ENCODE peak calls at places on chromosome 1, in seven cellular contexts. One of them, this sample, is unnamed.

GRCh38 chr1:6331543-6332246 is 61.9 kb downstream of the ACOT7 start:
- DNase-seq in uterus: no peak
- DNase-seq in astrocyte of the cerebellum: no peak
- DNase-seq in progenitor cell of endocrine pancreas: no peak
- DNase-seq in lung: no peak
- DNase-seq in DND-41: no peak
- DNase-seq in HFFc6: no peak
- DNase-seq in this sample: no peak

GRCh38 chr1:215497516-215497915 is 69.6 kb upstream of the KCTD3 start:
- DNase-seq in uterus: no peak
- DNase-seq in astrocyte of the cerebellum: no peak
- DNase-seq in progenitor cell of endocrine pancreas: no peak
- DNase-seq in lung: no peak
- DNase-seq in DND-41: no peak
- DNase-seq in HFFc6: no peak
- DNase-seq in this sample: no peak

GRCh38 chr1:165287329-165287728 is 69.2 kb downstream of the LMX1A start:
- DNase-seq in uterus: no peak
- DNase-seq in astrocyte of the cerebellum: no peak
- DNase-seq in progenitor cell of endocrine pancreas: no peak
- DNase-seq in lung: no peak
- DNase-seq in DND-41: no peak
- DNase-seq in HFFc6: no peak
- DNase-seq in this sample: no peak

GRCh38 chr1:90862782-90863181 is 145.7 kb upstream of the BARHL2 start:
- DNase-seq in uterus: no peak
- DNase-seq in astrocyte of the cerebellum: no peak
- DNase-seq in progenitor cell of endocrine pancreas: no peak
- DNase-seq in lung: no peak
- DNase-seq in DND-41: no peak
- DNase-seq in HFFc6: no peak
- DNase-seq in this sample: no peak

GRCh38 chr1:217253351-217253750 is 377.5 kb downstream of the GPATCH2 start:
- DNase-seq in uterus: no peak
- DNase-seq in astrocyte of the cerebellum: no peak
- DNase-seq in progenitor cell of endocrine pancreas: no peak
- DNase-seq in lung: no peak
- DNase-seq in DND-41: no peak
- DNase-seq in HFFc6: no peak
- DNase-seq in this sample: peak; percentile 57

GRCh38 chr1:6907201-6907600 is 121.9 kb downstream of the CAMTA1 start:
- DNase-seq in uterus: no peak
- DNase-seq in astrocyte of the cerebellum: no peak
- DNase-seq in progenitor cell of endocrine pancreas: no peak
- DNase-seq in lung: no peak
- DNase-seq in DND-41: no peak
- DNase-seq in HFFc6: no peak
- DNase-seq in this sample: no peak

GRCh38 chr1:225572422-225572821 is 80.5 kb downstream of the ENAH start:
- DNase-seq in uterus: no peak
- DNase-seq in astrocyte of the cerebellum: no peak
- DNase-seq in progenitor cell of endocrine pancreas: no peak
- DNase-seq in lung: no peak
- DNase-seq in DND-41: no peak
- DNase-seq in HFFc6: peak; percentile 80
- DNase-seq in this sample: no peak

GRCh38 chr1:109914587-109915240 is 4.1 kb downstream of the CSF1 start:
- DNase-seq in uterus: no peak
- DNase-seq in astrocyte of the cerebellum: peak; percentile 36
- DNase-seq in progenitor cell of endocrine pancreas: no peak
- DNase-seq in lung: no peak
- DNase-seq in DND-41: no peak
- DNase-seq in HFFc6: peak; percentile 66
- DNase-seq in this sample: no peak

GRCh38 chr1:17192394-17193221 is 12.3 kb upstream of the PADI1 start:
- DNase-seq in uterus: no peak
- DNase-seq in astrocyte of the cerebellum: peak; percentile 46
- DNase-seq in progenitor cell of endocrine pancreas: no peak
- DNase-seq in lung: no peak
- DNase-seq in DND-41: no peak
- DNase-seq in HFFc6: no peak
- DNase-seq in this sample: no peak

GRCh38 chr1:17197696-17198095 is 7.2 kb upstream of the PADI1 start:
- DNase-seq in uterus: no peak
- DNase-seq in astrocyte of the cerebellum: no peak
- DNase-seq in progenitor cell of endocrine pancreas: no peak
- DNase-seq in lung: no peak
- DNase-seq in DND-41: no peak
- DNase-seq in HFFc6: no peak
- DNase-seq in this sample: no peak

GRCh38 chr1:95068956-95069710 is 3.6 kb downstream of the ALG14 start:
- DNase-seq in uterus: no peak
- DNase-seq in astrocyte of the cerebellum: no peak
- DNase-seq in progenitor cell of endocrine pancreas: no peak
- DNase-seq in lung: no peak
- DNase-seq in DND-41: no peak
- DNase-seq in HFFc6: no peak
- DNase-seq in this sample: no peak

GRCh38 chr1:152752225-152752624 is 5.6 kb upstream of the KPRP start:
- DNase-seq in uterus: no peak
- DNase-seq in astrocyte of the cerebellum: no peak
- DNase-seq in progenitor cell of endocrine pancreas: no peak
- DNase-seq in lung: no peak
- DNase-seq in DND-41: no peak
- DNase-seq in HFFc6: peak; percentile 80
- DNase-seq in this sample: no peak

GRCh38 chr1:6223617-6224016 is 12.1 kb downstream of the ICMT start:
- DNase-seq in uterus: no peak
- DNase-seq in astrocyte of the cerebellum: no peak
- DNase-seq in progenitor cell of endocrine pancreas: no peak
- DNase-seq in lung: no peak
- DNase-seq in DND-41: no peak
- DNase-seq in HFFc6: no peak
- DNase-seq in this sample: no peak

GRCh38 chr1:43232071-43232470 is 37.7 kb upstream of the TMEM125 start:
- DNase-seq in uterus: no peak
- DNase-seq in astrocyte of the cerebellum: peak; percentile 51
- DNase-seq in progenitor cell of endocrine pancreas: no peak
- DNase-seq in lung: no peak
- DNase-seq in DND-41: no peak
- DNase-seq in HFFc6: peak; percentile 63
- DNase-seq in this sample: no peak

GRCh38 chr1:116326486-116326885 is 46.6 kb upstream of the ATP1A1 start:
- DNase-seq in uterus: no peak
- DNase-seq in astrocyte of the cerebellum: no peak
- DNase-seq in progenitor cell of endocrine pancreas: no peak
- DNase-seq in lung: no peak
- DNase-seq in DND-41: no peak
- DNase-seq in HFFc6: no peak
- DNase-seq in this sample: no peak

GRCh38 chr1:194830387-194830786 is 1644.0 kb upstream of the B3GALT2 start:
- DNase-seq in uterus: no peak
- DNase-seq in astrocyte of the cerebellum: no peak
- DNase-seq in progenitor cell of endocrine pancreas: no peak
- DNase-seq in lung: no peak
- DNase-seq in DND-41: no peak
- DNase-seq in HFFc6: no peak
- DNase-seq in this sample: no peak

GRCh38 chr1:215071078-215071477 is 11.5 kb upstream of the KCNK2 start:
- DNase-seq in uterus: no peak
- DNase-seq in astrocyte of the cerebellum: no peak
- DNase-seq in progenitor cell of endocrine pancreas: no peak
- DNase-seq in lung: no peak
- DNase-seq in DND-41: no peak
- DNase-seq in HFFc6: no peak
- DNase-seq in this sample: no peak

GRCh38 chr1:110492573-110492972 is 26.4 kb downstream of the KCNA10 start:
- DNase-seq in uterus: no peak
- DNase-seq in astrocyte of the cerebellum: no peak
- DNase-seq in progenitor cell of endocrine pancreas: no peak
- DNase-seq in lung: no peak
- DNase-seq in DND-41: no peak
- DNase-seq in HFFc6: no peak
- DNase-seq in this sample: no peak

GRCh38 chr1:109876617-109877319 is 33.9 kb upstream of the CSF1 start:
- DNase-seq in uterus: no peak
- DNase-seq in astrocyte of the cerebellum: no peak
- DNase-seq in progenitor cell of endocrine pancreas: no peak
- DNase-seq in lung: no peak
- DNase-seq in DND-41: no peak
- DNase-seq in HFFc6: peak; percentile 24
- DNase-seq in this sample: no peak

GRCh38 chr1:17700981-17701870 is 53.9 kb upstream of the ACTL8 start:
- DNase-seq in uterus: no peak
- DNase-seq in astrocyte of the cerebellum: no peak
- DNase-seq in progenitor cell of endocrine pancreas: no peak
- DNase-seq in lung: no peak
- DNase-seq in DND-41: no peak
- DNase-seq in HFFc6: no peak
- DNase-seq in this sample: no peak

DNA sequence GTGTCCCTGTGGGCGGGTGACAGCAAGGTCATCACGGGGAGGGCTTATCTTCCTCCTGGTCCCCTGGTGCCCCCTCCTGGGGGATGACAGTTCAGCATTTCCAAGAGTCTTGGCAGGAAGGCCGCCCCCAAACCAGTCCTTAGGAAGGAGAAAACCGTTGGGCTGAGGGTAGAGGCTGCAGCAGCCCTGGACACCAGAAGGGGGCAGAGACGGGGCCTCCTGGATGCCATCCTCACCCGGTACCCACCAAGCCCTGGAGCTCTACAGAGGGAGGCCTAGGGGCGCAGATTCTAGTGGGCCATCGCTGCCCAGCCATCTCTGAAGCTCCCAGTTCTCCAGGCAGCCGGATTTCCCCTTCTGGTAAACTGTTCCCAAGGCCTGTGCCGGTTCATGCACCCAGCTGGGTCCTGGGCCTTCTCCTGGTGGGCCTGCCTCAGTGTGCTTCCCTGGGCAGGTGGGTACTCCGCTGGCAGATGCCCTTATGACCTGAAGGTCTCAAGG is 14.8 kb upstream of the ZNF669 start:
- DNase-seq in uterus: no peak
- DNase-seq in astrocyte of the cerebellum: no peak
- DNase-seq in progenitor cell of endocrine pancreas: no peak
- DNase-seq in lung: no peak
- DNase-seq in DND-41: peak; percentile 64
- DNase-seq in HFFc6: no peak
- DNase-seq in this sample: no peak
- TF ChIP-seq CTCF in uterus: no peak
- TF ChIP-seq CTCF in astrocyte of the cerebellum: peak; percentile 14
- TF ChIP-seq CTCF in progenitor cell of endocrine pancreas: peak; percentile 33
- TF ChIP-seq CTCF in lung: no peak
- TF ChIP-seq CTCF in DND-41: peak; percentile 62
- TF ChIP-seq CTCF in HFFc6: peak; percentile 17
- TF ChIP-seq CTCF in this sample: peak; percentile 29

GRCh38 chr1:66339944-66340343 is 194.0 kb upstream of the SGIP1 start:
- DNase-seq in uterus: no peak
- DNase-seq in astrocyte of the cerebellum: no peak
- DNase-seq in progenitor cell of endocrine pancreas: no peak
- DNase-seq in lung: no peak
- DNase-seq in DND-41: no peak
- DNase-seq in HFFc6: no peak
- DNase-seq in this sample: no peak
- TF ChIP-seq CTCF in uterus: no peak
- TF ChIP-seq CTCF in astrocyte of the cerebellum: no peak
- TF ChIP-seq CTCF in progenitor cell of endocrine pancreas: no peak
- TF ChIP-seq CTCF in lung: no peak
- TF ChIP-seq CTCF in DND-41: no peak
- TF ChIP-seq CTCF in HFFc6: no peak
- TF ChIP-seq CTCF in this sample: no peak

DNA sequence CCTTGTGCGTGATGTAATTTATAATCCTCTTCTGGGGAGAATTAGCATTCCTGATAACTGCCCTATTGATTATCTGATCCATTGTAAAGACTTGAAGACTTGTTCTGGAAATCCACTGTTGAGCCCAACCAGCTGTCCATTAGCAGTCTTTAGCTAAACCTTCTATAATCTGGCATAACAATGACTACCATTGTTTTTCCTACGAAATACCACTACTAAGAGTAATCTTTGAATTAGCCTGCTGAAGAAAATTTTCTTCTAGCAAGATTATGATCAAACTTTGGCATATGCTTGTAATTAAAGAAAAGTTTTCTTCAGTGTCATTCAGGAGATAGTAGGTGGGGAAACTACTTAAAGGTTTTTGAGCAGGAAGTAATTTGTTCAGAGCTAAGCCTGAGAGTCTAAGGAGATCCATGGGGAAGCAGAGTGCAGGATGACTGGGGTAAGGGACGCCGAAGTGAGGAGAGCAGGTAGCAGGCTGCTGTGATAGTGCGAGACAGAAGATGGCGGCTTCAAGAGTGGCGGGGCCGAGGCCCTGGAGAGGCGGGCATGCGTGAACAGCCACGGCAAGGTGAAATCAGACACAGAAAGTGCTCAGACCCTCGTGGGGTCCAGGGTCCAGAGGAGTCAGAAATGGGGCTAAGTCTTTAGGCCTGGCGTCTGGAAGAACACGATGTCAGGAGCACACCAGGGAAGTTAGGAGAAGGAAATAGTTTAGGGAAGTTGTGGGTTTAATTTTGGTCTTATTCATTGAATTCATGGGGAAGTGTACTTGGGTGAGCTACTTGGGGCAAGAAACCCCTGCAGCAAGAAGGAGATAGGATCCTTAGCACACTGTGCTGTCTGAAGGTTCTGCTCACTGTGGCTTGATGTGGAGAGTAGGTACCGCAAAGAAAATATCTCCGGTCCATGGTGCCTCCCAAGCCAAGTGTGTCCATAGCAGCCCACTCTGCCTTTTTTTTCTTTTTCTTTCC is 112.6 kb upstream of the ADAR start:
- DNase-seq in uterus: no peak
- DNase-seq in astrocyte of the cerebellum: no peak
- DNase-seq in progenitor cell of endocrine pancreas: no peak
- DNase-seq in lung: no peak
- DNase-seq in DND-41: no peak
- DNase-seq in HFFc6: no peak
- DNase-seq in this sample: no peak
- TF ChIP-seq CTCF in uterus: no peak
- TF ChIP-seq CTCF in astrocyte of the cerebellum: no peak
- TF ChIP-seq CTCF in progenitor cell of endocrine pancreas: no peak
- TF ChIP-seq CTCF in lung: no peak
- TF ChIP-seq CTCF in DND-41: no peak
- TF ChIP-seq CTCF in HFFc6: no peak
- TF ChIP-seq CTCF in this sample: no peak

DNA sequence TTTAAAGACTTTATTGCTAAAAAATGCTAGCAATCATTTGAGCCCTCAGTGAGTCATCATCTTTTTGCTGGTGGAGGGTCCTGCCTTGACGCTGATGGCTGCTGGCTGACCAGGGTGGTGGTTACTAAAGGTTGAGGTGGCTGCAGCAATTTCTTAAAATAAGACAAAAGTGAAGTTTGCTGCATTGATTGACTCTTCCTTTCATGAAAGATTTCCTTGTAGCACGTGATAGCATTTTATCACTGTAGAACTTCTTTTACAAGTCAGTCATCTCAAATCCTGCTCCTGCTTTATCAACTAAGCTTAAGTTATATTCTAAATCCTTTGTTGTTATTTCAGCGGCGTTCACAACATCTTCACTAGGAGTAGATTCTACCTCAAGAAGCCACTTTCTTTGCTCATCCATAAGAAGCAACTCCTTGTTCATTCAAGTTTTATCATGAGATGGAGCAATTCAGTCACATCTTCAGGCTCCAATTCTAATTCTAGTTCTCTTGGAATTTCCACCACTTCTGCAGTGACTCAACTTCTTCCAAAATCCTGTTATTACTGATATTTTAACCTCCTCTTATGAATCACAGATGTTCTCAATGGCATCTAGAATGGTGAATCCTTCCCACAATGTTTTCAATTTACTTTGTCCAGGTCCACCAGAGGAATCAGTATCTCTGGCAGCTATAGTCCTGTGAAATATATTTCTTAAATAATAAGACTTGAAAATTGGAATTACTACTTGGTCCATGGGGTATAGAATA is 17.6 kb upstream of the RGS1 start:
- DNase-seq in uterus: no peak
- DNase-seq in astrocyte of the cerebellum: no peak
- DNase-seq in progenitor cell of endocrine pancreas: no peak
- DNase-seq in lung: no peak
- DNase-seq in DND-41: no peak
- DNase-seq in HFFc6: peak; percentile 49
- DNase-seq in this sample: no peak
- TF ChIP-seq CTCF in uterus: no peak
- TF ChIP-seq CTCF in astrocyte of the cerebellum: no peak
- TF ChIP-seq CTCF in progenitor cell of endocrine pancreas: no peak
- TF ChIP-seq CTCF in lung: no peak
- TF ChIP-seq CTCF in DND-41: no peak
- TF ChIP-seq CTCF in HFFc6: no peak
- TF ChIP-seq CTCF in this sample: no peak

This sample was measured in D721Med.